ENCODE peak calls at places on chromosomes 6 and 20, in nine cellular contexts. Q, L, A, P, W, S, U, I and J are unnamed samples.

GRCh38 chr6:115891704-115892225 is 168.9 kb downstream of the FRK start:
- DNase-seq in Q (no peak), L (no peak), A (no peak), P (no peak), W (no peak), S (no peak), U (no peak), I (no peak), J (no peak)

GRCh38 chr6:14713008-14713452 is 532.8 kb upstream of the JARID2 start:
- DNase-seq in Q (no peak), L (peak; percentile 29), A (no peak), P (peak; percentile 87), W (no peak), S (no peak), U (peak; percentile 87), I (peak; percentile 95), J (no peak)

GRCh38 chr6:903746-904145 is 210.8 kb upstream of the EXOC2 start:
- DNase-seq in Q (no peak), L (no peak), A (no peak), P (peak; percentile 39), W (no peak), S (no peak), U (peak; percentile 55), I (no peak), J (no peak)

GRCh38 chr20:47748069-47748468 is 37.2 kb downstream of the SULF2 start:
- DNase-seq in Q (no peak), L (no peak), A (no peak), P (no peak), W (no peak), S (no peak), U (no peak), I (no peak), J (no peak)

GRCh38 chr20:46226602-46227001 is 81.7 kb downstream of the CDH22 start:
- DNase-seq in Q (peak; percentile 77), L (no peak), A (no peak), P (no peak), W (no peak), S (no peak), U (no peak), I (peak; percentile 52), J (no peak)

GRCh38 chr6:5782783-5783567 is 223.8 kb downstream of the NRN1 start:
- DNase-seq in Q (peak; percentile 61), L (peak; percentile 75), A (peak; percentile 56), P (no peak), W (no peak), S (no peak), U (no peak), I (peak; percentile 0), J (no peak)

GRCh38 chr20:40694246-40694645 is 5.2 kb upstream of the MAFB start:
- DNase-seq in Q (no peak), L (no peak), A (no peak), P (no peak), W (no peak), S (no peak), U (no peak), I (no peak), J (no peak)

GRCh38 chr6:168537485-168537884 is 96.5 kb downstream of the SMOC2 start:
- DNase-seq in Q (no peak), L (no peak), A (no peak), P (no peak), W (no peak), S (no peak), U (no peak), I (no peak), J (no peak)

GRCh38 chr6:160013987-160014868 is 45.3 kb downstream of the IGF2R start:
- DNase-seq in Q (no peak), L (no peak), A (peak; percentile 62), P (no peak), W (no peak), S (no peak), U (peak; percentile 52), I (peak; percentile 52), J (peak; percentile 66)

GRCh38 chr6:51618563-51618962 is 468.9 kb downstream of the PKHD1 start:
- DNase-seq in Q (no peak), L (no peak), A (peak; percentile 18), P (no peak), W (no peak), S (no peak), U (peak; percentile 45), I (no peak), J (no peak)

GRCh38 chr6:134848076-134848475 is 101.8 kb downstream of the ALDH8A1 start:
- DNase-seq in Q (no peak), L (no peak), A (no peak), P (no peak), W (no peak), S (no peak), U (no peak), I (no peak), J (no peak)

GRCh38 chr6:71289039-71289801 is 609 bp downstream of the OGFRL1 start:
- DNase-seq in Q (peak; percentile 76), L (peak; percentile 50), A (no peak), P (peak; percentile 27), W (no peak), S (peak; percentile 47), U (peak; percentile 21), I (no peak), J (no peak)

GRCh38 chr20:25038103-25038410 is 19.9 kb downstream of the ACSS1 start:
- DNase-seq in Q (no peak), L (no peak), A (no peak), P (no peak), W (no peak), S (no peak), U (peak; percentile 53), I (no peak), J (no peak)

GRCh38 chr6:41455818-41456217 is 90.4 kb upstream of the FOXP4 start:
- DNase-seq in Q (peak; percentile 61), L (no peak), A (no peak), P (no peak), W (no peak), S (no peak), U (no peak), I (no peak), J (no peak)

GRCh38 chr6:1222426-1223311 is 89.2 kb upstream of the FOXQ1 start:
- DNase-seq in Q (peak; percentile 60), L (peak; percentile 46), A (no peak), P (no peak), W (no peak), S (no peak), U (no peak), I (no peak), J (no peak)

GRCh38 chr6:54188832-54189231 is 77.6 kb downstream of the MLIP start:
- DNase-seq in Q (no peak), L (no peak), A (no peak), P (no peak), W (no peak), S (no peak), U (no peak), I (no peak), J (no peak)

GRCh38 chr6:148367418-148368024 is 24.9 kb downstream of the SASH1 start:
- DNase-seq in Q (no peak), L (peak; percentile 61), A (no peak), P (peak; percentile 78), W (no peak), S (no peak), U (peak; percentile 52), I (peak; percentile 48), J (peak; percentile 54)

GRCh38 chr6:36848658-36849441 is 9.6 kb upstream of the CPNE5 start:
- DNase-seq in Q (peak; percentile 90), L (peak; percentile 67), A (no peak), P (no peak), W (no peak), S (no peak), U (peak; percentile 49), I (no peak), J (no peak)